ENCODE peak calls at places on chromosomes 11 and 22, in nine cellular contexts. One of them, this sample, is unnamed.

GRCh38 chr11:113446938-113447337 is 28.3 kb downstream of the DRD2 start:
- DNase-seq in IMR-90: no peak
- DNase-seq in prostate gland: peak
- DNase-seq in testis: no peak
- DNase-seq in right lobe of liver: no peak
- DNase-seq in esophagus squamous epithelium: no peak
- DNase-seq in body of pancreas: no peak
- DNase-seq in stomach: no peak
- DNase-seq in transverse colon: no peak
- DNase-seq in this sample: no peak

GRCh38 chr22:41021655-41022454 is 70.5 kb upstream of the EP300 start:
- DNase-seq in esophagus squamous epithelium: no peak
- DNase-seq in stomach: peak
- DNase-seq in testis: peak
- DNase-seq in right lobe of liver: peak
- DNase-seq in IMR-90: peak
- DNase-seq in transverse colon: peak
- DNase-seq in prostate gland: peak
- DNase-seq in body of pancreas: peak
- DNase-seq in this sample: peak

GRCh38 chr22:44345872-44346271 is 33.1 kb upstream of the SHISAL1 start:
- DNase-seq in IMR-90: no peak
- DNase-seq in right lobe of liver: no peak
- DNase-seq in testis: no peak
- DNase-seq in prostate gland: no peak
- DNase-seq in transverse colon: no peak
- DNase-seq in esophagus squamous epithelium: no peak
- DNase-seq in body of pancreas: no peak
- DNase-seq in stomach: no peak
- DNase-seq in this sample: no peak

GRCh38 chr11:19557185-19557584 is 155.5 kb upstream of the NAV2 start:
- DNase-seq in stomach: no peak
- DNase-seq in IMR-90: no peak
- DNase-seq in esophagus squamous epithelium: no peak
- DNase-seq in right lobe of liver: no peak
- DNase-seq in transverse colon: no peak
- DNase-seq in prostate gland: no peak
- DNase-seq in body of pancreas: no peak
- DNase-seq in testis: no peak
- DNase-seq in this sample: no peak

GRCh38 chr11:112229746-112230433 is 3.7 kb downstream of the PTS start:
- DNase-seq in right lobe of liver: no peak
- DNase-seq in prostate gland: no peak
- DNase-seq in testis: no peak
- DNase-seq in body of pancreas: no peak
- DNase-seq in stomach: no peak
- DNase-seq in IMR-90: peak
- DNase-seq in transverse colon: no peak
- DNase-seq in esophagus squamous epithelium: no peak
- DNase-seq in this sample: no peak

GRCh38 chr11:119583585-119583984 is 145.4 kb downstream of the NECTIN1 start:
- DNase-seq in transverse colon: no peak
- DNase-seq in testis: no peak
- DNase-seq in esophagus squamous epithelium: no peak
- DNase-seq in body of pancreas: no peak
- DNase-seq in stomach: no peak
- DNase-seq in right lobe of liver: no peak
- DNase-seq in prostate gland: no peak
- DNase-seq in IMR-90: no peak
- DNase-seq in this sample: no peak

GRCh38 chr11:17479284-17480214 is 2.9 kb upstream of the ABCC8 start:
- DNase-seq in IMR-90: no peak
- DNase-seq in transverse colon: peak
- DNase-seq in esophagus squamous epithelium: no peak
- DNase-seq in prostate gland: no peak
- DNase-seq in body of pancreas: peak
- DNase-seq in stomach: peak
- DNase-seq in right lobe of liver: no peak
- DNase-seq in testis: no peak
- DNase-seq in this sample: no peak

GRCh38 chr22:45397806-45398205 is 15.6 kb downstream of the SMC1B start:
- DNase-seq in prostate gland: no peak
- DNase-seq in stomach: no peak
- DNase-seq in transverse colon: no peak
- DNase-seq in testis: no peak
- DNase-seq in body of pancreas: no peak
- DNase-seq in right lobe of liver: no peak
- DNase-seq in esophagus squamous epithelium: no peak
- DNase-seq in IMR-90: no peak
- DNase-seq in this sample: no peak

GRCh38 chr11:10414181-10414580 is 40.9 kb upstream of the AMPD3 start:
- DNase-seq in esophagus squamous epithelium: no peak
- DNase-seq in body of pancreas: peak
- DNase-seq in testis: no peak
- DNase-seq in prostate gland: no peak
- DNase-seq in right lobe of liver: no peak
- DNase-seq in IMR-90: no peak
- DNase-seq in transverse colon: no peak
- DNase-seq in stomach: no peak
- DNase-seq in this sample: no peak

GRCh38 chr11:3905080-3905953 is 49.9 kb downstream of the STIM1 start:
- DNase-seq in prostate gland: no peak
- DNase-seq in body of pancreas: peak
- DNase-seq in esophagus squamous epithelium: no peak
- DNase-seq in testis: no peak
- DNase-seq in stomach: peak
- DNase-seq in IMR-90: peak
- DNase-seq in right lobe of liver: no peak
- DNase-seq in transverse colon: peak
- DNase-seq in this sample: no peak

GRCh38 chr11:86167499-86168161 is 76.9 kb upstream of the EED start:
- DNase-seq in testis: no peak
- DNase-seq in body of pancreas: no peak
- DNase-seq in IMR-90: no peak
- DNase-seq in transverse colon: no peak
- DNase-seq in esophagus squamous epithelium: no peak
- DNase-seq in stomach: no peak
- DNase-seq in right lobe of liver: no peak
- DNase-seq in prostate gland: no peak
- DNase-seq in this sample: no peak

GRCh38 chr22:50276143-50276542 is 6.0 kb upstream of the MAPK11 start:
- DNase-seq in prostate gland: peak
- DNase-seq in stomach: peak
- DNase-seq in testis: no peak
- DNase-seq in body of pancreas: peak
- DNase-seq in IMR-90: peak
- DNase-seq in esophagus squamous epithelium: peak
- DNase-seq in transverse colon: peak
- DNase-seq in right lobe of liver: peak
- DNase-seq in this sample: peak

GRCh38 chr11:65425971-65426838 is 3.6 kb downstream of the NEAT1 start:
- DNase-seq in transverse colon: peak
- DNase-seq in IMR-90: peak
- DNase-seq in body of pancreas: no peak
- DNase-seq in stomach: peak
- DNase-seq in right lobe of liver: peak
- DNase-seq in testis: peak
- DNase-seq in prostate gland: no peak
- DNase-seq in esophagus squamous epithelium: no peak
- DNase-seq in this sample: no peak

GRCh38 chr11:119116235-119116594 is 5.2 kb upstream of the HINFP start:
- DNase-seq in body of pancreas: no peak
- DNase-seq in right lobe of liver: no peak
- DNase-seq in testis: no peak
- DNase-seq in IMR-90: no peak
- DNase-seq in transverse colon: no peak
- DNase-seq in stomach: no peak
- DNase-seq in esophagus squamous epithelium: no peak
- DNase-seq in prostate gland: no peak
- DNase-seq in this sample: no peak

GRCh38 chr11:130528301-130528651 is 79.8 kb downstream of the ADAMTS15 start:
- DNase-seq in esophagus squamous epithelium: no peak
- DNase-seq in IMR-90: peak
- DNase-seq in testis: no peak
- DNase-seq in prostate gland: no peak
- DNase-seq in right lobe of liver: no peak
- DNase-seq in body of pancreas: no peak
- DNase-seq in transverse colon: no peak
- DNase-seq in stomach: no peak
- DNase-seq in this sample: no peak

GRCh38 chr11:76314741-76315090 is 66.2 kb downstream of the THAP12 start:
- DNase-seq in stomach: no peak
- DNase-seq in body of pancreas: no peak
- DNase-seq in right lobe of liver: no peak
- DNase-seq in IMR-90: peak
- DNase-seq in prostate gland: no peak
- DNase-seq in esophagus squamous epithelium: no peak
- DNase-seq in transverse colon: no peak
- DNase-seq in testis: no peak
- DNase-seq in this sample: no peak

GRCh38 chr11:84887055-84887629 is 740.0 kb downstream of the DLG2 start:
- DNase-seq in testis: no peak
- DNase-seq in right lobe of liver: no peak
- DNase-seq in transverse colon: no peak
- DNase-seq in stomach: no peak
- DNase-seq in body of pancreas: no peak
- DNase-seq in prostate gland: no peak
- DNase-seq in IMR-90: no peak
- DNase-seq in esophagus squamous epithelium: no peak
- DNase-seq in this sample: no peak

GRCh38 chr22:17797721-17798559 is 23.7 kb upstream of the BID start:
- DNase-seq in stomach: no peak
- DNase-seq in IMR-90: no peak
- DNase-seq in esophagus squamous epithelium: no peak
- DNase-seq in testis: no peak
- DNase-seq in transverse colon: no peak
- DNase-seq in right lobe of liver: no peak
- DNase-seq in prostate gland: no peak
- DNase-seq in body of pancreas: peak
- DNase-seq in this sample: no peak
- TF ChIP-seq POLR2A in stomach: no peak
- TF ChIP-seq POLR2A in IMR-90: no peak
- TF ChIP-seq POLR2A in esophagus squamous epithelium: no peak
- TF ChIP-seq POLR2A in testis: no peak
- TF ChIP-seq POLR2A in transverse colon: no peak
- TF ChIP-seq POLR2A in right lobe of liver: no peak
- TF ChIP-seq POLR2A in prostate gland: no peak
- TF ChIP-seq POLR2A in body of pancreas: no peak
- TF ChIP-seq POLR2A in this sample: no peak

DNA sequence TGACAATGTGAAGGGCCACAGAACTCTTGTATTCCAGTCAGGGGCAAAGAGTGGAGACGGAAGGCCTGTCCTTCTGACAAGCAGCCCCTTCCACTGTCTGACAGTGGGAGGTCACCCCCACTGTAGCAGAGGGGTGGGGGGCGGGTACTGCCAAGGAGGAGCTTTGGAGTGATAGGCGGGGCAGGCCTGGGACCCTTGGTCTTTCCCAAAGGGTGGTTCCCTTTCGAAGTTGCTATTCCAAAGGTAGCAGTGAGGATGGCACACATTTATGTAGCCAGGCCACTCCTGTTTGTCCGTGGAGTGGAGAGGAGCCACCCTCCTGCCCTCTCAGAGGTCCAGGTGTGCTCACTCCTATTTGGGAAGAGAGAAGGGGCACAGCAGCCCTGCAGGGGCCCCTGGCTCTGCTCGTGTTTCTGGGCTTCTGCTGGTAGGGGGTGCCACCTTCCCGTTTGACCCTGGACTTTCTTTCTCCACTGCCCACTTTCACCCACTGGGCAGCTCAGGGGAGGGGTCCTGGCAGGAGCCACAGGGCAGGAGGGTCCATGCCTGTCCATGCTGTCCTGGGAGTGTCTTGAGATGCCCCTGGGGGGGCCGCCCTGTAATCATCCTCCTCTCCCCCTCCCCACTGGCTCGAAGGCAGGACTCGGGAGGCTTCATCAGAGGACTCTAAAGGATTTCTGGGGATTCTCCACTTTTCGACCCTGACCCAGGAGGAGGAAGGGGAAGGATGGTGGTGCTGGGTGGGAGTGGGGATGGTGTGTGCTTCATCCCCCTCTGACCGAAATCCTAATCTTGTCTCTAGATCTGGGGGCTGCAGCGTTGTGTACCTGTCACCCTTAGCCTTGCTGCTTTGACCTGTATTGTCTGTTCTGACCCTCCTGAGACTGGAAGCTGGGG is 994 bp downstream of the TAGLN start:
- DNase-seq in body of pancreas: no peak
- DNase-seq in IMR-90: no peak
- DNase-seq in right lobe of liver: no peak
- DNase-seq in esophagus squamous epithelium: no peak
- DNase-seq in testis: no peak
- DNase-seq in prostate gland: no peak
- DNase-seq in transverse colon: no peak
- DNase-seq in stomach: no peak
- DNase-seq in this sample: no peak
- H3K27ac ChIP-seq in body of pancreas: peak
- H3K27ac ChIP-seq in IMR-90: peak
- H3K27ac ChIP-seq in right lobe of liver: peak
- H3K27ac ChIP-seq in esophagus squamous epithelium: peak
- H3K27ac ChIP-seq in testis: peak
- H3K27ac ChIP-seq in prostate gland: peak
- H3K27ac ChIP-seq in transverse colon: peak
- H3K27ac ChIP-seq in stomach: peak
- H3K27ac ChIP-seq in this sample: no peak

DNA sequence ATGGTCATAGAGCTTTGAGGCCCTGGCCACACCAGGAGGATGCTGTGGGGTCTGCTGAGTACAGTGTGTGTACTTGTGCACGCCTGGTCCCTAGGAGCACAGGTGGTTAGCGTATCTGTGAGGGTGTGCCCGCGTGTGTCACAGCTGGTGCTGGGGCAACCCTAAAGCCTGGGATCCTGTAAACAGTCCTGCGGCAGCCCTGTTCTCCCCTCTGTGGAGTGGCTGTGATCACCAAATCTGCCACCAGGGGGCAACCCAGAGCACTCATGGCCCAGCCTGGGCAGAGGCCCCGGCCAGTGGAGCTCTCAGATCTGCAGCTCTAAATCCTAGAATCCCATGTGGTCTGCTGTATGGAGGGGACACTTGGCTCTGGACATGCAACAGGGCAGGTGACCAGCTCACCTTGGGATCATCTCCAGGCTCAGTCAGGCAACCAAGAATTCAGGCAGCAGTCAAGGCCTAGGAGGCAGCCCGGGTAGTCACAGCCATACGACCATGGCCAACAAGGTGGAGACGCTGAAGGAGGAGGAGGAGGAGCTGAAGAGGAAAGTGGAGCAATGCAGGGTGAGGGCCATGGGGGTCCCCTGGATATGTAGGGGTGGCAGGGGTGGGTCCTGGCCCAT is 3.9 kb downstream of the SH3BP1 start:
- DNase-seq in stomach: peak
- DNase-seq in transverse colon: peak
- DNase-seq in right lobe of liver: peak
- DNase-seq in IMR-90: peak
- DNase-seq in prostate gland: peak
- DNase-seq in body of pancreas: peak
- DNase-seq in testis: peak
- DNase-seq in esophagus squamous epithelium: no peak
- DNase-seq in this sample: peak
- TF ChIP-seq POLR2A in stomach: no peak
- TF ChIP-seq POLR2A in transverse colon: no peak
- TF ChIP-seq POLR2A in right lobe of liver: no peak
- TF ChIP-seq POLR2A in IMR-90: no peak
- TF ChIP-seq POLR2A in prostate gland: no peak
- TF ChIP-seq POLR2A in body of pancreas: no peak
- TF ChIP-seq POLR2A in testis: no peak
- TF ChIP-seq POLR2A in esophagus squamous epithelium: no peak
- TF ChIP-seq POLR2A in this sample: no peak

GRCh38 chr22:35891442-35891841 is 137.2 kb downstream of the RBFOX2 start:
- DNase-seq in stomach: no peak
- DNase-seq in transverse colon: no peak
- DNase-seq in testis: no peak
- DNase-seq in esophagus squamous epithelium: no peak
- DNase-seq in right lobe of liver: no peak
- DNase-seq in body of pancreas: no peak
- DNase-seq in IMR-90: no peak
- DNase-seq in prostate gland: no peak
- DNase-seq in this sample: no peak
- H3K27ac ChIP-seq in stomach: peak
- H3K27ac ChIP-seq in transverse colon: peak
- H3K27ac ChIP-seq in testis: no peak
- H3K27ac ChIP-seq in esophagus squamous epithelium: peak
- H3K27ac ChIP-seq in right lobe of liver: no peak
- H3K27ac ChIP-seq in body of pancreas: no peak
- H3K27ac ChIP-seq in IMR-90: no peak
- H3K27ac ChIP-seq in prostate gland: no peak
- H3K27ac ChIP-seq in this sample: no peak

This sample was measured in spleen.